ENCODE peak calls at places on chromosomes 1 and 21, in seven cellular contexts. One of them, this sample, is unnamed.

GRCh38 chr1:56331892-56332567 is 247.3 kb downstream of the PLPP3 start:
- DNase-seq in EL: peak
- DNase-seq in T follicular helper cell: no peak
- DNase-seq in HFFc6: no peak
- DNase-seq in NCI-H1092 treated with DMSO at 0.1 percent for 48 hours: no peak
- DNase-seq in uterus: no peak
- DNase-seq in iPS-NIHi11: no peak
- DNase-seq in this sample: no peak

GRCh38 chr1:26838474-26839338 is 12.2 kb downstream of the ZDHHC18 start:
- DNase-seq in EL: no peak
- DNase-seq in T follicular helper cell: peak
- DNase-seq in HFFc6: no peak
- DNase-seq in NCI-H1092 treated with DMSO at 0.1 percent for 48 hours: no peak
- DNase-seq in uterus: no peak
- DNase-seq in iPS-NIHi11: no peak
- DNase-seq in this sample: peak

GRCh38 chr1:47650205-47650604 is 212.4 kb downstream of the FOXD2 start:
- DNase-seq in EL: peak
- DNase-seq in T follicular helper cell: no peak
- DNase-seq in HFFc6: peak
- DNase-seq in NCI-H1092 treated with DMSO at 0.1 percent for 48 hours: peak
- DNase-seq in uterus: no peak
- DNase-seq in iPS-NIHi11: no peak
- DNase-seq in this sample: no peak

GRCh38 chr21:38712076-38712475 is 93.7 kb upstream of the ETS2 start:
- DNase-seq in EL: peak
- DNase-seq in T follicular helper cell: no peak
- DNase-seq in HFFc6: peak
- DNase-seq in NCI-H1092 treated with DMSO at 0.1 percent for 48 hours: peak
- DNase-seq in uterus: no peak
- DNase-seq in iPS-NIHi11: peak
- DNase-seq in this sample: no peak

GRCh38 chr1:189851806-189852367 is 625.8 kb downstream of the BRINP3 start:
- DNase-seq in EL: no peak
- DNase-seq in T follicular helper cell: no peak
- DNase-seq in HFFc6: no peak
- DNase-seq in NCI-H1092 treated with DMSO at 0.1 percent for 48 hours: no peak
- DNase-seq in uterus: no peak
- DNase-seq in iPS-NIHi11: no peak
- DNase-seq in this sample: no peak

GRCh38 chr1:53139911-53140310 is 2.5 kb downstream of the SLC1A7 start:
- DNase-seq in EL: no peak
- DNase-seq in T follicular helper cell: no peak
- DNase-seq in HFFc6: no peak
- DNase-seq in NCI-H1092 treated with DMSO at 0.1 percent for 48 hours: no peak
- DNase-seq in uterus: no peak
- DNase-seq in iPS-NIHi11: no peak
- DNase-seq in this sample: no peak

GRCh38 chr21:26717146-26717739 is 128.0 kb downstream of the ADAMTS1 start:
- DNase-seq in EL: peak
- DNase-seq in T follicular helper cell: no peak
- DNase-seq in HFFc6: peak
- DNase-seq in NCI-H1092 treated with DMSO at 0.1 percent for 48 hours: peak
- DNase-seq in uterus: no peak
- DNase-seq in iPS-NIHi11: no peak
- DNase-seq in this sample: no peak

GRCh38 chr1:24503003-24503751 is 541 bp downstream of the RCAN3 start:
- DNase-seq in EL: no peak
- DNase-seq in T follicular helper cell: no peak
- DNase-seq in HFFc6: no peak
- DNase-seq in NCI-H1092 treated with DMSO at 0.1 percent for 48 hours: no peak
- DNase-seq in uterus: no peak
- DNase-seq in iPS-NIHi11: no peak
- DNase-seq in this sample: no peak

GRCh38 chr1:53899206-53899628 is 5.2 kb downstream of the DIO1 start:
- DNase-seq in EL: no peak
- DNase-seq in T follicular helper cell: no peak
- DNase-seq in HFFc6: no peak
- DNase-seq in NCI-H1092 treated with DMSO at 0.1 percent for 48 hours: peak
- DNase-seq in uterus: peak
- DNase-seq in iPS-NIHi11: no peak
- DNase-seq in this sample: no peak

GRCh38 chr1:156123356-156124196 is 9.1 kb downstream of the LMNA start:
- DNase-seq in EL: peak
- DNase-seq in T follicular helper cell: no peak
- DNase-seq in HFFc6: peak
- DNase-seq in NCI-H1092 treated with DMSO at 0.1 percent for 48 hours: peak
- DNase-seq in uterus: peak
- DNase-seq in iPS-NIHi11: peak
- DNase-seq in this sample: peak

GRCh38 chr1:49995734-49996133 is 28.0 kb downstream of the AGBL4 start:
- DNase-seq in EL: no peak
- DNase-seq in T follicular helper cell: no peak
- DNase-seq in HFFc6: no peak
- DNase-seq in NCI-H1092 treated with DMSO at 0.1 percent for 48 hours: no peak
- DNase-seq in uterus: no peak
- DNase-seq in iPS-NIHi11: no peak
- DNase-seq in this sample: no peak

GRCh38 chr1:157312270-157312812 is 174.1 kb upstream of the ETV3 start:
- DNase-seq in EL: peak
- DNase-seq in T follicular helper cell: no peak
- DNase-seq in HFFc6: peak
- DNase-seq in NCI-H1092 treated with DMSO at 0.1 percent for 48 hours: no peak
- DNase-seq in uterus: peak
- DNase-seq in iPS-NIHi11: no peak
- DNase-seq in this sample: no peak

GRCh38 chr1:212157252-212157651 is 121.7 kb downstream of the DTL start:
- DNase-seq in EL: no peak
- DNase-seq in T follicular helper cell: no peak
- DNase-seq in HFFc6: no peak
- DNase-seq in NCI-H1092 treated with DMSO at 0.1 percent for 48 hours: no peak
- DNase-seq in uterus: no peak
- DNase-seq in iPS-NIHi11: peak
- DNase-seq in this sample: no peak

GRCh38 chr1:39988618-39989343 is 33.8 kb downstream of the MFSD2A start:
- DNase-seq in EL: no peak
- DNase-seq in T follicular helper cell: no peak
- DNase-seq in HFFc6: no peak
- DNase-seq in NCI-H1092 treated with DMSO at 0.1 percent for 48 hours: no peak
- DNase-seq in uterus: no peak
- DNase-seq in iPS-NIHi11: no peak
- DNase-seq in this sample: no peak

GRCh38 chr1:242828828-242829227 is 304.3 kb upstream of the PLD5 start:
- DNase-seq in EL: no peak
- DNase-seq in T follicular helper cell: no peak
- DNase-seq in HFFc6: no peak
- DNase-seq in NCI-H1092 treated with DMSO at 0.1 percent for 48 hours: no peak
- DNase-seq in uterus: no peak
- DNase-seq in iPS-NIHi11: peak
- DNase-seq in this sample: no peak

GRCh38 chr1:3651939-3652537 is at the start of gene TP73:
- DNase-seq in EL: no peak
- DNase-seq in T follicular helper cell: no peak
- DNase-seq in HFFc6: no peak
- DNase-seq in NCI-H1092 treated with DMSO at 0.1 percent for 48 hours: peak
- DNase-seq in uterus: no peak
- DNase-seq in iPS-NIHi11: peak
- DNase-seq in this sample: no peak

GRCh38 chr1:37137018-37137417 is 102.7 kb upstream of the GRIK3 start:
- DNase-seq in EL: no peak
- DNase-seq in T follicular helper cell: no peak
- DNase-seq in HFFc6: no peak
- DNase-seq in NCI-H1092 treated with DMSO at 0.1 percent for 48 hours: no peak
- DNase-seq in uterus: no peak
- DNase-seq in iPS-NIHi11: no peak
- DNase-seq in this sample: no peak

GRCh38 chr1:115545096-115545720 is 96.6 kb upstream of the VANGL1 start:
- DNase-seq in EL: peak
- DNase-seq in T follicular helper cell: no peak
- DNase-seq in HFFc6: no peak
- DNase-seq in NCI-H1092 treated with DMSO at 0.1 percent for 48 hours: no peak
- DNase-seq in uterus: no peak
- DNase-seq in iPS-NIHi11: no peak
- DNase-seq in this sample: no peak

GRCh38 chr1:200288226-200288625 is 121.6 kb downstream of the ZNF281 start:
- DNase-seq in EL: no peak
- DNase-seq in T follicular helper cell: no peak
- DNase-seq in HFFc6: no peak
- DNase-seq in NCI-H1092 treated with DMSO at 0.1 percent for 48 hours: no peak
- DNase-seq in uterus: no peak
- DNase-seq in iPS-NIHi11: no peak
- DNase-seq in this sample: no peak

GRCh38 chr1:160767417-160768294 is 28.3 kb upstream of the LY9 start:
- DNase-seq in EL: peak
- DNase-seq in T follicular helper cell: no peak
- DNase-seq in HFFc6: peak
- DNase-seq in NCI-H1092 treated with DMSO at 0.1 percent for 48 hours: no peak
- DNase-seq in uterus: no peak
- DNase-seq in iPS-NIHi11: no peak
- DNase-seq in this sample: peak

GRCh38 chr21:31644648-31645047 is 14.8 kb upstream of the SOD1 start:
- DNase-seq in EL: no peak
- DNase-seq in T follicular helper cell: no peak
- DNase-seq in HFFc6: no peak
- DNase-seq in NCI-H1092 treated with DMSO at 0.1 percent for 48 hours: no peak
- DNase-seq in uterus: no peak
- DNase-seq in iPS-NIHi11: no peak
- DNase-seq in this sample: no peak

GRCh38 chr1:7588457-7588827 is 182.7 kb upstream of the VAMP3 start:
- DNase-seq in EL: no peak
- DNase-seq in T follicular helper cell: no peak
- DNase-seq in HFFc6: no peak
- DNase-seq in NCI-H1092 treated with DMSO at 0.1 percent for 48 hours: no peak
- DNase-seq in uterus: no peak
- DNase-seq in iPS-NIHi11: no peak
- DNase-seq in this sample: no peak

GRCh38 chr1:53740621-53741105 is 1.7 kb upstream of the GLIS1 start:
- DNase-seq in EL: peak
- DNase-seq in T follicular helper cell: no peak
- DNase-seq in HFFc6: peak
- DNase-seq in NCI-H1092 treated with DMSO at 0.1 percent for 48 hours: no peak
- DNase-seq in uterus: no peak
- DNase-seq in iPS-NIHi11: no peak
- DNase-seq in this sample: no peak

GRCh38 chr1:174367892-174368291 is 79.9 kb upstream of the GPR52 start:
- DNase-seq in EL: no peak
- DNase-seq in T follicular helper cell: no peak
- DNase-seq in HFFc6: no peak
- DNase-seq in NCI-H1092 treated with DMSO at 0.1 percent for 48 hours: no peak
- DNase-seq in uterus: no peak
- DNase-seq in iPS-NIHi11: no peak
- DNase-seq in this sample: no peak

GRCh38 chr21:33644383-33645074 is 2.2 kb downstream of the ITSN1 start:
- DNase-seq in EL: peak
- DNase-seq in T follicular helper cell: no peak
- DNase-seq in HFFc6: peak
- DNase-seq in NCI-H1092 treated with DMSO at 0.1 percent for 48 hours: no peak
- DNase-seq in uterus: peak
- DNase-seq in iPS-NIHi11: no peak
- DNase-seq in this sample: no peak

GRCh38 chr1:101022294-101022693 is 3.3 kb downstream of the DPH5 start:
- DNase-seq in EL: no peak
- DNase-seq in T follicular helper cell: no peak
- DNase-seq in HFFc6: peak
- DNase-seq in NCI-H1092 treated with DMSO at 0.1 percent for 48 hours: no peak
- DNase-seq in uterus: no peak
- DNase-seq in iPS-NIHi11: no peak
- DNase-seq in this sample: no peak

GRCh38 chr1:153649137-153649866 is 9.2 kb upstream of the SNAPIN start:
- DNase-seq in EL: no peak
- DNase-seq in T follicular helper cell: no peak
- DNase-seq in HFFc6: no peak
- DNase-seq in NCI-H1092 treated with DMSO at 0.1 percent for 48 hours: peak
- DNase-seq in uterus: no peak
- DNase-seq in iPS-NIHi11: no peak
- DNase-seq in this sample: no peak

GRCh38 chr1:99855914-99856450 is 5.8 kb downstream of the AGL start:
- DNase-seq in EL: peak
- DNase-seq in T follicular helper cell: no peak
- DNase-seq in HFFc6: peak
- DNase-seq in NCI-H1092 treated with DMSO at 0.1 percent for 48 hours: no peak
- DNase-seq in uterus: no peak
- DNase-seq in iPS-NIHi11: no peak
- DNase-seq in this sample: no peak

GRCh38 chr1:228374711-228375577 is 31.7 kb downstream of the TRIM11 start:
- DNase-seq in EL: peak
- DNase-seq in T follicular helper cell: no peak
- DNase-seq in HFFc6: peak
- DNase-seq in NCI-H1092 treated with DMSO at 0.1 percent for 48 hours: no peak
- DNase-seq in uterus: peak
- DNase-seq in iPS-NIHi11: no peak
- DNase-seq in this sample: no peak

This sample was measured in activated effector memory CD4-positive, alpha-beta T cell treated with Interleukin-2 at 50 U/mL for 16 hours.